ENCODE peak calls at places on chromosomes 11 and 22, in seven cellular contexts. One of them, this sample, is unnamed. For H3K9me3, the result is how much of the 10 kb centered on the place peaks cover.

GRCh38 chr11:47056261-47056915 is 119.8 kb downstream of the CSTPP1 start:
- DNase-seq in psoas muscle: no peak
- DNase-seq in stomach: no peak
- DNase-seq in adrenal gland: peak
- DNase-seq in right atrium auricular region: no peak
- DNase-seq in right cardiac atrium: no peak
- DNase-seq in heart left ventricle: no peak
- DNase-seq in this sample: no peak

GRCh38 chr11:12258451-12258850 is 118.9 kb upstream of the PARVA start:
- DNase-seq in psoas muscle: no peak
- DNase-seq in stomach: no peak
- DNase-seq in adrenal gland: no peak
- DNase-seq in right atrium auricular region: no peak
- DNase-seq in right cardiac atrium: no peak
- DNase-seq in heart left ventricle: no peak
- DNase-seq in this sample: no peak

GRCh38 chr11:40293655-40294342 is 1165.7 kb downstream of the LRRC4C start:
- DNase-seq in psoas muscle: peak
- DNase-seq in stomach: peak
- DNase-seq in adrenal gland: peak
- DNase-seq in right atrium auricular region: peak
- DNase-seq in right cardiac atrium: peak
- DNase-seq in heart left ventricle: peak
- DNase-seq in this sample: peak

GRCh38 chr11:3121931-3122774 is 43.0 kb downstream of the OSBPL5 start:
- DNase-seq in psoas muscle: peak
- DNase-seq in stomach: peak
- DNase-seq in adrenal gland: no peak
- DNase-seq in right atrium auricular region: no peak
- DNase-seq in right cardiac atrium: peak
- DNase-seq in heart left ventricle: peak
- DNase-seq in this sample: peak

GRCh38 chr11:95925011-95925410 is 1.1 kb upstream of the MTMR2 start:
- DNase-seq in psoas muscle: no peak
- DNase-seq in stomach: no peak
- DNase-seq in adrenal gland: no peak
- DNase-seq in right atrium auricular region: no peak
- DNase-seq in right cardiac atrium: no peak
- DNase-seq in heart left ventricle: no peak
- DNase-seq in this sample: no peak

GRCh38 chr11:105315287-105315686 is 175.7 kb upstream of the CARD18 start:
- DNase-seq in psoas muscle: no peak
- DNase-seq in stomach: no peak
- DNase-seq in adrenal gland: no peak
- DNase-seq in right atrium auricular region: no peak
- DNase-seq in right cardiac atrium: no peak
- DNase-seq in heart left ventricle: no peak
- DNase-seq in this sample: no peak

GRCh38 chr22:28408702-28409101 is 270.9 kb downstream of the TTC28 start:
- DNase-seq in psoas muscle: no peak
- DNase-seq in stomach: no peak
- DNase-seq in adrenal gland: no peak
- DNase-seq in right atrium auricular region: no peak
- DNase-seq in right cardiac atrium: no peak
- DNase-seq in heart left ventricle: no peak
- DNase-seq in this sample: no peak

GRCh38 chr22:41442240-41442792 is 4.3 kb downstream of the TOB2 start:
- DNase-seq in psoas muscle: no peak
- DNase-seq in stomach: no peak
- DNase-seq in adrenal gland: no peak
- DNase-seq in right atrium auricular region: no peak
- DNase-seq in right cardiac atrium: no peak
- DNase-seq in heart left ventricle: no peak
- DNase-seq in this sample: no peak

GRCh38 chr11:68120212-68121066 is 749 bp downstream of the CHKA start:
- DNase-seq in psoas muscle: peak
- DNase-seq in stomach: no peak
- DNase-seq in adrenal gland: peak
- DNase-seq in right atrium auricular region: no peak
- DNase-seq in right cardiac atrium: peak
- DNase-seq in heart left ventricle: peak
- DNase-seq in this sample: peak

GRCh38 chr22:19105867-19106802 is 16.1 kb downstream of the DGCR2 start:
- DNase-seq in psoas muscle: no peak
- DNase-seq in stomach: no peak
- DNase-seq in adrenal gland: no peak
- DNase-seq in right atrium auricular region: no peak
- DNase-seq in right cardiac atrium: no peak
- DNase-seq in heart left ventricle: peak
- DNase-seq in this sample: no peak

GRCh38 chr11:117385471-117385870 is 57.8 kb downstream of the CEP164 start:
- DNase-seq in psoas muscle: no peak
- DNase-seq in stomach: no peak
- DNase-seq in adrenal gland: no peak
- DNase-seq in right atrium auricular region: no peak
- DNase-seq in right cardiac atrium: no peak
- DNase-seq in heart left ventricle: no peak
- DNase-seq in this sample: peak

GRCh38 chr11:11731311-11732083 is 109.7 kb upstream of the GALNT18 start:
- DNase-seq in psoas muscle: no peak
- DNase-seq in stomach: no peak
- DNase-seq in adrenal gland: peak
- DNase-seq in right atrium auricular region: no peak
- DNase-seq in right cardiac atrium: no peak
- DNase-seq in heart left ventricle: no peak
- DNase-seq in this sample: no peak

GRCh38 chr11:61718613-61719302 is 33.7 kb upstream of the MYRF start:
- DNase-seq in psoas muscle: no peak
- DNase-seq in stomach: no peak
- DNase-seq in adrenal gland: no peak
- DNase-seq in right atrium auricular region: no peak
- DNase-seq in right cardiac atrium: peak
- DNase-seq in heart left ventricle: no peak
- DNase-seq in this sample: no peak

GRCh38 chr11:134784046-134784445 is 372.0 kb upstream of the B3GAT1 start:
- DNase-seq in psoas muscle: no peak
- DNase-seq in stomach: no peak
- DNase-seq in adrenal gland: no peak
- DNase-seq in right atrium auricular region: no peak
- DNase-seq in right cardiac atrium: no peak
- DNase-seq in heart left ventricle: no peak
- DNase-seq in this sample: no peak

GRCh38 chr11:134785059-134785458 is 373.0 kb upstream of the B3GAT1 start:
- DNase-seq in psoas muscle: no peak
- DNase-seq in stomach: no peak
- DNase-seq in adrenal gland: no peak
- DNase-seq in right atrium auricular region: no peak
- DNase-seq in right cardiac atrium: no peak
- DNase-seq in heart left ventricle: no peak
- DNase-seq in this sample: no peak

GRCh38 chr11:134781335-134781970 is 369.4 kb upstream of the B3GAT1 start:
- DNase-seq in psoas muscle: no peak
- DNase-seq in stomach: no peak
- DNase-seq in adrenal gland: no peak
- DNase-seq in right atrium auricular region: no peak
- DNase-seq in right cardiac atrium: no peak
- DNase-seq in heart left ventricle: no peak
- DNase-seq in this sample: no peak

GRCh38 chr11:134784525-134784924 is 372.5 kb upstream of the B3GAT1 start:
- DNase-seq in psoas muscle: no peak
- DNase-seq in stomach: no peak
- DNase-seq in adrenal gland: no peak
- DNase-seq in right atrium auricular region: no peak
- DNase-seq in right cardiac atrium: no peak
- DNase-seq in heart left ventricle: no peak
- DNase-seq in this sample: no peak

DNA sequence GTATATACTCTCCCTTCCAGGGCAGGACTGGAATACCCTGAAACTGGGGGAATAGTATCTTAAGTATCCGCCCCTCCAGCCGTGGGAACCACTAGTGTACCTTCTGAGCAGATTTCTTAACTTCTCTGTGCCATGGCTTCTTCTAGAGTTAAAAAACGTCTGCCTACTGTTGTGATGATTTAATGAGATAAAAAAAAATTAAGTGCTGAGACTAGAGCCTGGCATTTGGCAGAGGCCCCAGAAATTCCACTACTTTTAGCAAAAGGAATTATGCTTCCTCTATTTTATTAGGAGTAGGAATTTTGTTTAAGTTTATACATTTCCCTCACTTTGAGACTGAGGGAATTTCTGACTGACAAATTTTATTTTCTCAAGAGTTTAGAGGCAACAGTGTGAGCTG is 371.2 kb upstream of the B3GAT1 start:
- DNase-seq in psoas muscle: no peak
- DNase-seq in stomach: no peak
- DNase-seq in adrenal gland: peak
- DNase-seq in right atrium auricular region: no peak
- DNase-seq in right cardiac atrium: no peak
- DNase-seq in heart left ventricle: no peak
- DNase-seq in this sample: no peak
- H3K27ac ChIP-seq in psoas muscle: no peak
- H3K27ac ChIP-seq in stomach: no peak
- H3K27ac ChIP-seq in adrenal gland: no peak
- H3K27ac ChIP-seq in right atrium auricular region: no peak
- H3K27ac ChIP-seq in right cardiac atrium: no peak
- H3K27ac ChIP-seq in heart left ventricle: no peak
- H3K27ac ChIP-seq in this sample: peak

DNA sequence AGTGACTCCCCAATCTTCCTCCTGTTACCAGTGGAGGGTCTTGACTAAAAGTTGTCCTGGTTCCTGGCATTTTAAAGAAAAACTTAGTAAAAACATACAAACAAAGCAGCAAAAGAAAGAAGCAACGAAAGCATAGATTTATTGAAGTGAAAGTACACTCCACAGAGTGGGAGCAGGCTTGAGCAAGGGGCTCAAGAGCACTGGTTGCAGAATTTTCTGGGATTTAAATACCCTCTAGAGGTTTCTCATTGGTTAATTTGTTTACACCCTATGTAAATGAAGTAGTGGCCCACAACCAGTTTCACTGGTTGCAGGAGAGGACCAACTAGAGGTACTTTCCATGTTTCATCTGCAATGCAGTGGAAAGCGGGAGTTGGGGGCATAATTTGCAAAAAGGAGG is 10.7 kb downstream of the FAM111B start:
- DNase-seq in psoas muscle: no peak
- DNase-seq in stomach: no peak
- DNase-seq in adrenal gland: no peak
- DNase-seq in right atrium auricular region: no peak
- DNase-seq in right cardiac atrium: no peak
- DNase-seq in heart left ventricle: no peak
- DNase-seq in this sample: no peak
- H3K9me3 ChIP-seq in psoas muscle: under half
- H3K9me3 ChIP-seq in stomach: under half
- H3K9me3 ChIP-seq in adrenal gland: under half
- H3K9me3 ChIP-seq in right atrium auricular region: under half
- H3K9me3 ChIP-seq in right cardiac atrium: under half
- H3K9me3 ChIP-seq in heart left ventricle: under half
- H3K9me3 ChIP-seq in this sample: under half

GRCh38 chr22:17368144-17368726 is 1.0 kb upstream of the CECR2 start:
- DNase-seq in psoas muscle: no peak
- DNase-seq in stomach: no peak
- DNase-seq in adrenal gland: peak
- DNase-seq in right atrium auricular region: no peak
- DNase-seq in right cardiac atrium: no peak
- DNase-seq in heart left ventricle: no peak
- DNase-seq in this sample: no peak
- H3K4me3 ChIP-seq in psoas muscle: peak
- H3K4me3 ChIP-seq in stomach: peak
- H3K4me3 ChIP-seq in adrenal gland: no peak
- H3K4me3 ChIP-seq in right atrium auricular region: peak
- H3K4me3 ChIP-seq in right cardiac atrium: peak
- H3K4me3 ChIP-seq in heart left ventricle: peak
- H3K4me3 ChIP-seq in this sample: no peak

DNA sequence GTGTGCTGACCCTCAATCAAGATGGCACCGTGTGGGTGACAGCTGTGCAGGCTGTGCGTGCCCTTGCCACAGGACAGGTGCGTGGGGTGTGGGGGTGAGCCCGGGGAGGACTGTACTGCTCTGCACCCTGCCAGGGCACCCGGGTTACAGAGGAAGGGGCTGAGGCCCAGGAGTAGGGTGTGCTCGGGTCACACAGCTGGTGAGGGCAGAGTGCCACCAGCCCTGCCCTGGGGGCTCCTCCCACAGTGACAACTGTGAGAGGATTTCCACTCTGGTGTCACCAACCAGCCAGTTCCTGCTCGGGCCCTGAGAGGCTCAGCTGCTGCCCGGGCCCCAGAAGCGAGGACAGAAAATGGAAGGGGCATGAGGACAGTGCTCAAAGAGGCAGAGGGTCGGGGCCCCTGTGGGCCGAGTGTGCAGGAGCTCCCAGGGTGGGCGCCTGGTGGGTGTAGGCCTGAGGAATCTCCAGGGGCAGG is 20.5 kb downstream of the TRMU start:
- DNase-seq in psoas muscle: peak
- DNase-seq in stomach: no peak
- DNase-seq in adrenal gland: no peak
- DNase-seq in right atrium auricular region: no peak
- DNase-seq in right cardiac atrium: no peak
- DNase-seq in heart left ventricle: peak
- DNase-seq in this sample: no peak
- H3K27ac ChIP-seq in psoas muscle: no peak
- H3K27ac ChIP-seq in stomach: no peak
- H3K27ac ChIP-seq in adrenal gland: no peak
- H3K27ac ChIP-seq in right atrium auricular region: peak
- H3K27ac ChIP-seq in right cardiac atrium: no peak
- H3K27ac ChIP-seq in heart left ventricle: peak
- H3K27ac ChIP-seq in this sample: no peak

DNA sequence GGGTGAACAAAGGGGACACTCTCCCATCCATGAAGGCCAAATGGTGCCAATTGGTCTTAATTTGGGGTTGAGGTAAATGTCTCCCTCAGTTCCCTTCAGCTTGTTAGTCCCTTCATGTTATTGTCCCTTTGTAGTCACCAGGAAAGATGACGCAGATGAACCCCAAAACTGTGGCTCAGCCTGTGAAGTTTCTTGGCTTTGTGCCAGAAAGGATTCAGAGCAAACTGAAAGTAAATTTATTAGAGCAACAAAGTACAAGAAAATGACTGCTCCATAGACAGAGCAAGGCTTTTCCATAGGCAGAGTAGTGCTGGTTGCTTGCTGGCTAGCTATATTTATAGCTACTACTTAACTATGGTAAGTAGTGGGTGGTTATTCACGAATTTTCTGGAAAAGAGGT is 16.7 kb downstream of the OR4C3 start:
- DNase-seq in psoas muscle: no peak
- DNase-seq in stomach: no peak
- DNase-seq in adrenal gland: no peak
- DNase-seq in right atrium auricular region: no peak
- DNase-seq in right cardiac atrium: no peak
- DNase-seq in heart left ventricle: no peak
- DNase-seq in this sample: no peak
- H3K9me3 ChIP-seq in psoas muscle: under half
- H3K9me3 ChIP-seq in stomach: under half
- H3K9me3 ChIP-seq in adrenal gland: under half
- H3K9me3 ChIP-seq in right atrium auricular region: under half
- H3K9me3 ChIP-seq in right cardiac atrium: under half
- H3K9me3 ChIP-seq in heart left ventricle: under half
- H3K9me3 ChIP-seq in this sample: under half